ENCODE peak calls at places on chromosome 1, in four cellular contexts. One of them, this sample, is unnamed.

GRCh38 chr1:96116707-96117106 is 604.9 kb upstream of the PTBP2 start:
- DNase-seq in activated T-cell treated with anti-CD3 and anti-CD28 coated beads, Interleukin-2, amount 50 U/mL, for 4 hours: no peak
- DNase-seq in renal cortical epithelial cell: no peak
- DNase-seq in PC-3: no peak
- DNase-seq in this sample: no peak

GRCh38 chr1:207823880-207824566 is 72.2 kb downstream of the CD46 start:
- DNase-seq in renal cortical epithelial cell: peak; percentile 99
- DNase-seq in activated T-cell treated with anti-CD3 and anti-CD28 coated beads, Interleukin-2, amount 50 U/mL, for 4 hours: peak; percentile 65
- DNase-seq in PC-3: peak; percentile 84
- DNase-seq in this sample: peak; percentile 99

GRCh38 chr1:229117664-229118300 is 153.1 kb upstream of the RAB4A start:
- DNase-seq in PC-3: peak; percentile 68
- DNase-seq in renal cortical epithelial cell: peak; percentile 63
- DNase-seq in activated T-cell treated with anti-CD3 and anti-CD28 coated beads, Interleukin-2, amount 50 U/mL, for 4 hours: no peak
- DNase-seq in this sample: peak; percentile 52

GRCh38 chr1:8384088-8384487 is 66.2 kb downstream of the SLC45A1 start:
- DNase-seq in PC-3: no peak
- DNase-seq in renal cortical epithelial cell: no peak
- DNase-seq in activated T-cell treated with anti-CD3 and anti-CD28 coated beads, Interleukin-2, amount 50 U/mL, for 4 hours: no peak
- DNase-seq in this sample: no peak

GRCh38 chr1:119713039-119713537 is 1.4 kb downstream of the PHGDH start:
- DNase-seq in renal cortical epithelial cell: no peak
- DNase-seq in PC-3: no peak
- DNase-seq in activated T-cell treated with anti-CD3 and anti-CD28 coated beads, Interleukin-2, amount 50 U/mL, for 4 hours: no peak
- DNase-seq in this sample: no peak

GRCh38 chr1:109383850-109384249 is 13.9 kb downstream of the SORT1 start:
- DNase-seq in PC-3: no peak
- DNase-seq in renal cortical epithelial cell: no peak
- DNase-seq in activated T-cell treated with anti-CD3 and anti-CD28 coated beads, Interleukin-2, amount 50 U/mL, for 4 hours: no peak
- DNase-seq in this sample: no peak

GRCh38 chr1:3359346-3360157 is 94.9 kb upstream of the ARHGEF16 start:
- DNase-seq in PC-3: peak; percentile 12
- DNase-seq in activated T-cell treated with anti-CD3 and anti-CD28 coated beads, Interleukin-2, amount 50 U/mL, for 4 hours: no peak
- DNase-seq in renal cortical epithelial cell: no peak
- DNase-seq in this sample: no peak

GRCh38 chr1:103220503-103221095 is 112.3 kb upstream of the COL11A1 start:
- DNase-seq in renal cortical epithelial cell: peak; percentile 96
- DNase-seq in activated T-cell treated with anti-CD3 and anti-CD28 coated beads, Interleukin-2, amount 50 U/mL, for 4 hours: no peak
- DNase-seq in PC-3: no peak
- DNase-seq in this sample: no peak

GRCh38 chr1:232789660-232790059 is 15.6 kb upstream of the MAP10 start:
- DNase-seq in PC-3: no peak
- DNase-seq in activated T-cell treated with anti-CD3 and anti-CD28 coated beads, Interleukin-2, amount 50 U/mL, for 4 hours: no peak
- DNase-seq in renal cortical epithelial cell: no peak
- DNase-seq in this sample: no peak

GRCh38 chr1:232252719-232253118 is 377.2 kb downstream of the SIPA1L2 start:
- DNase-seq in PC-3: no peak
- DNase-seq in renal cortical epithelial cell: no peak
- DNase-seq in activated T-cell treated with anti-CD3 and anti-CD28 coated beads, Interleukin-2, amount 50 U/mL, for 4 hours: no peak
- DNase-seq in this sample: no peak

GRCh38 chr1:47906466-47907191 is 90.6 kb downstream of the TRABD2B start:
- DNase-seq in renal cortical epithelial cell: no peak
- DNase-seq in activated T-cell treated with anti-CD3 and anti-CD28 coated beads, Interleukin-2, amount 50 U/mL, for 4 hours: no peak
- DNase-seq in PC-3: no peak
- DNase-seq in this sample: no peak

This sample was measured in bronchial epithelial cell.